ENCODE peak calls at places on chromosomes 6 and 20, in four cellular contexts. M is A549, B is progenitor cell of endocrine pancreas, J is RKO. K is an unnamed sample.

GRCh38 chr6:112743343-112743742 is 396.2 kb downstream of the RFPL4B start:
- DNase-seq in M (no peak), B (no peak), J (no peak), K (no peak)

GRCh38 chr20:33372993-33373441 is 28.3 kb downstream of the CDK5RAP1 start:
- DNase-seq in M (no peak), B (no peak), J (no peak), K (no peak)

GRCh38 chr20:38115205-38115604 is 49.9 kb downstream of the TGM2 start:
- DNase-seq in M (no peak), B (no peak), J (peak), K (no peak)

GRCh38 chr6:37209461-37210205 is 39.7 kb downstream of the PIM1 start:
- DNase-seq in M (no peak), B (no peak), J (no peak), K (no peak)

GRCh38 chr6:31122803-31123706 is 2.8 kb upstream of the CDSN start:
- DNase-seq in M (peak), B (no peak), J (no peak), K (no peak)

GRCh38 chr6:150667977-150668716 is 68.5 kb downstream of the PLEKHG1 start:
- DNase-seq in M (peak), B (peak), J (no peak), K (no peak)

GRCh38 chr6:16398587-16398986 is 160.2 kb downstream of the GMPR start:
- DNase-seq in M (no peak), B (no peak), J (no peak), K (no peak)

GRCh38 chr6:52499026-52499425 is 77.8 kb downstream of the TRAM2 start:
- DNase-seq in M (no peak), B (no peak), J (no peak), K (no peak)

GRCh38 chr6:115643762-115644161 is 416.9 kb downstream of the FRK start:
- DNase-seq in M (peak), B (no peak), J (peak), K (no peak)

K was measured in upper lobe of left lung.